ENCODE peak calls at places on chromosomes 13 and 19, in four cellular contexts. G is HTR-8/SVneo, C is pancreas, T is NCI-H2081 treated with DMSO at 0.1 percent for 48 hours. O is an unnamed sample.
A peak's percentile ranks its signal among the peaks of the same experiment; 100 is the strongest.

GRCh38 chr19:52248256-52248655 is 21.1 kb upstream of the ZNF766 start:
- DNase-seq in C (peak; percentile 61), T (no peak), G (peak; percentile 23), O (no peak)

GRCh38 chr13:44439615-44440014 is 66.0 kb downstream of the SERP2 start:
- DNase-seq in C (no peak), G (no peak), T (no peak), O (no peak)

GRCh38 chr13:85287528-85287927 is 511.7 kb downstream of the SLITRK6 start:
- DNase-seq in G (no peak), C (no peak), T (no peak), O (no peak)

GRCh38 chr13:89899302-89900103 is 1448.0 kb upstream of the MIR17HG start:
- DNase-seq in T (peak; percentile 5), C (no peak), G (no peak), O (no peak)

GRCh38 chr13:89052699-89053098 is 1381.5 kb downstream of the SLITRK5 start:
- DNase-seq in G (no peak), C (no peak), T (no peak), O (no peak)

GRCh38 chr19:16001481-16002312 is 52.9 kb downstream of the OR10H4 start:
- DNase-seq in C (no peak), T (no peak), G (peak; percentile 21), O (peak; percentile 64)

GRCh38 chr13:31361673-31362072 is 161.9 kb downstream of the B3GLCT start:
- DNase-seq in T (no peak), C (no peak), G (no peak), O (no peak)

GRCh38 chr13:111661052-111661451 is 340.6 kb downstream of the TEX29 start:
- DNase-seq in T (no peak), G (no peak), C (no peak), O (no peak)

GRCh38 chr19:18853755-18854427 is 22.1 kb downstream of the UPF1 start:
- DNase-seq in G (no peak), C (no peak), T (no peak), O (no peak)

GRCh38 chr19:8731428-8732169 is 10.2 kb downstream of the OR2Z1 start:
- DNase-seq in T (no peak), C (no peak), G (no peak), O (no peak)